ENCODE peak calls at places on chromosomes 6 and 20, in ten cellular contexts. D is Right ventricle myocardium superior; Q is left cardiac atrium; Z is IMR-90; Y is T-cell; G is Panc1; F is CD8-positive, alpha-beta T cell; K is body of pancreas; A is right cardiac atrium; I is omental fat pad. S is an unnamed sample.

GRCh38 chr6:110728501-110728900 is 86.8 kb downstream of the CDK19 start:
- ATAC-seq in D (no peak), Q (no peak), Z (no peak), Y (no peak), G (no peak), F (no peak), K (no peak), A (no peak), I (no peak), S (no peak)

GRCh38 chr20:51667002-51667408 is 101.2 kb downstream of the ATP9A start:
- ATAC-seq in D (no peak), Q (no peak), Z (no peak), Y (peak), G (no peak), F (peak), K (no peak), A (no peak), I (no peak), S (no peak)

GRCh38 chr6:20709451-20709850 is 175.2 kb downstream of the CDKAL1 start:
- ATAC-seq in D (no peak), Q (no peak), Z (no peak), Y (no peak), G (no peak), F (no peak), K (no peak), A (no peak), I (no peak), S (no peak)

GRCh38 chr20:20174089-20174835 is 121.9 kb downstream of the CFAP61 start:
- ATAC-seq in D (no peak), Q (no peak), Z (no peak), Y (no peak), G (no peak), F (no peak), K (no peak), A (no peak), I (no peak), S (no peak)

GRCh38 chr20:17606001-17606400 is 36.1 kb downstream of the DSTN start:
- ATAC-seq in D (no peak), Q (no peak), Z (no peak), Y (no peak), G (no peak), F (no peak), K (no peak), A (no peak), I (no peak), S (no peak)

GRCh38 chr6:109660526-109660925 is 30.5 kb downstream of the AK9 start:
- ATAC-seq in D (no peak), Q (no peak), Z (no peak), Y (no peak), G (no peak), F (no peak), K (no peak), A (no peak), I (no peak), S (no peak)

GRCh38 chr6:164216839-164217238 is 802.3 kb downstream of the QKI start:
- ATAC-seq in D (peak), Q (no peak), Z (no peak), Y (no peak), G (no peak), F (no peak), K (no peak), A (peak), I (no peak), S (no peak)

GRCh38 chr6:108174371-108175175 is 8.8 kb downstream of the NR2E1 start:
- ATAC-seq in D (no peak), Q (peak), Z (peak), Y (peak), G (no peak), F (peak), K (no peak), A (peak), I (no peak), S (no peak)

GRCh38 chr20:35743693-35744491 is 1.8 kb upstream of the RBM39 start:
- ATAC-seq in D (no peak), Q (no peak), Z (no peak), Y (no peak), G (no peak), F (no peak), K (no peak), A (no peak), I (no peak), S (no peak)

GRCh38 chr6:4853349-4853748 is 77.1 kb downstream of the CDYL start:
- ATAC-seq in D (no peak), Q (no peak), Z (no peak), Y (no peak), G (no peak), F (no peak), K (no peak), A (no peak), I (no peak), S (no peak)

GRCh38 chr20:44234566-44235317 is 12.4 kb upstream of the GDAP1L1 start:
- ATAC-seq in D (no peak), Q (no peak), Z (no peak), Y (no peak), G (no peak), F (no peak), K (no peak), A (no peak), I (no peak), S (no peak)

GRCh38 chr20:48948612-48949011 is 27.1 kb downstream of the ARFGEF2 start:
- ATAC-seq in D (no peak), Q (no peak), Z (no peak), Y (no peak), G (no peak), F (no peak), K (no peak), A (peak), I (no peak), S (no peak)

GRCh38 chr6:65557224-65557623 is 149.8 kb downstream of the EYS start:
- ATAC-seq in D (no peak), Q (no peak), Z (no peak), Y (no peak), G (no peak), F (no peak), K (no peak), A (no peak), I (no peak), S (no peak)

GRCh38 chr6:159074120-159074684 is 29.4 kb upstream of the TAGAP start:
- ATAC-seq in D (peak), Q (peak), Z (no peak), Y (no peak), G (peak), F (no peak), K (peak), A (peak), I (no peak), S (peak)

GRCh38 chr20:38874460-38875169 is 51.6 kb upstream of the FAM83D start:
- ATAC-seq in D (no peak), Q (peak), Z (no peak), Y (peak), G (peak), F (peak), K (no peak), A (peak), I (no peak), S (peak)

GRCh38 chr6:89067796-89068195 is 12.8 kb upstream of the PNRC1 start:
- ATAC-seq in D (no peak), Q (no peak), Z (no peak), Y (no peak), G (no peak), F (no peak), K (peak), A (no peak), I (no peak), S (peak)

GRCh38 chr20:10769700-10770099 is 95.9 kb upstream of the JAG1 start:
- ATAC-seq in D (no peak), Q (no peak), Z (no peak), Y (no peak), G (no peak), F (no peak), K (no peak), A (no peak), I (no peak), S (no peak)

GRCh38 chr6:158751192-158751591 is 68.0 kb downstream of the EZR start:
- ATAC-seq in D (no peak), Q (no peak), Z (no peak), Y (no peak), G (no peak), F (no peak), K (no peak), A (peak), I (no peak), S (no peak)

GRCh38 chr6:123777554-123777953 is 26.1 kb upstream of the NKAIN2 start:
- ATAC-seq in D (no peak), Q (no peak), Z (no peak), Y (no peak), G (peak), F (no peak), K (no peak), A (no peak), I (no peak), S (no peak)

GRCh38 chr6:4460595-4461475 is 315.4 kb upstream of the CDYL start:
- ATAC-seq in D (peak), Q (peak), Z (peak), Y (no peak), G (no peak), F (no peak), K (peak), A (peak), I (peak), S (peak)

GRCh38 chr6:43395822-43396221 is 26.4 kb upstream of the ZNF318 start:
- ATAC-seq in D (no peak), Q (no peak), Z (no peak), Y (no peak), G (no peak), F (no peak), K (peak), A (peak), I (no peak), S (no peak)

GRCh38 chr6:125798734-125799510 is 8.2 kb downstream of the NCOA7 start:
- ATAC-seq in D (no peak), Q (no peak), Z (peak), Y (no peak), G (no peak), F (no peak), K (no peak), A (no peak), I (no peak), S (peak)

GRCh38 chr6:16681260-16681873 is 79.9 kb downstream of the ATXN1 start:
- ATAC-seq in D (peak), Q (no peak), Z (peak), Y (no peak), G (peak), F (no peak), K (no peak), A (peak), I (peak), S (peak)

GRCh38 chr20:45044084-45044573 is 56.8 kb downstream of the KCNS1 start:
- ATAC-seq in D (peak), Q (peak), Z (peak), Y (peak), G (peak), F (peak), K (peak), A (peak), I (peak), S (peak)

GRCh38 chr6:107689881-107690545 is 134.1 kb downstream of the SCML4 start:
- ATAC-seq in D (no peak), Q (peak), Z (no peak), Y (no peak), G (no peak), F (no peak), K (no peak), A (no peak), I (no peak), S (no peak)

S was measured in SK-N-SH treated with all-trans-retinoic acid at 6 μM for 48 hours.